ENCODE peak calls at places on chromosomes 7 and 10, in ten cellular contexts. C, F, V, Q, M, X, E, Z, I and U are unnamed samples.

GRCh38 chr10:36181421-36181820 is 539.3 kb upstream of the FZD8 start:
- DNase-seq in V (no peak), Q (no peak), I (no peak), E (no peak), M (no peak), F (no peak), Z (no peak), C (no peak), X (no peak), U (no peak)

GRCh38 chr10:60312818-60313588 is 76.7 kb downstream of the ANK3 start:
- DNase-seq in F (no peak), E (no peak), X (no peak), V (no peak), C (no peak), M (no peak), Z (no peak), Q (no peak), I (no peak), U (no peak)

GRCh38 chr7:82343-83155 is 109.8 kb upstream of the FAM20C start:
- DNase-seq in Z (peak), X (peak), V (peak), M (no peak), Q (no peak), C (no peak), F (peak), I (no peak), E (no peak), U (peak)

GRCh38 chr7:131011437-131011752 is 277.4 kb upstream of the KLF14 start:
- DNase-seq in Z (no peak), V (no peak), C (no peak), M (no peak), F (no peak), Q (peak), E (no peak), X (no peak), I (no peak), U (no peak)

GRCh38 chr10:99431190-99431549 is 746 bp upstream of the GOT1 start:
- DNase-seq in E (peak), I (no peak), Q (peak), M (peak), X (peak), F (peak), C (peak), V (peak), Z (peak), U (peak)

GRCh38 chr10:4431114-4431862 is 394.7 kb upstream of the AKR1E2 start:
- DNase-seq in M (no peak), E (no peak), Z (no peak), F (no peak), I (no peak), Q (no peak), V (no peak), C (no peak), X (no peak), U (no peak)

GRCh38 chr10:48456361-48456804 is 148.5 kb downstream of the ARHGAP22 start:
- DNase-seq in C (peak), Q (peak), F (no peak), E (peak), I (no peak), Z (peak), M (peak), V (peak), X (peak), U (no peak)

GRCh38 chr10:115030483-115031200 is 62.5 kb upstream of the ATRNL1 start:
- DNase-seq in F (no peak), I (no peak), E (no peak), Q (no peak), Z (no peak), X (no peak), C (no peak), V (no peak), M (no peak), U (no peak)

GRCh38 chr10:107913317-107914294 is 749.1 kb upstream of the SORCS1 start:
- DNase-seq in V (no peak), I (no peak), M (no peak), Q (no peak), F (no peak), C (no peak), E (no peak), X (no peak), Z (no peak), U (no peak)

GRCh38 chr10:129705676-129706075 is 238.6 kb downstream of the MGMT start:
- DNase-seq in M (no peak), E (no peak), C (no peak), Z (no peak), I (no peak), F (no peak), X (no peak), V (no peak), Q (no peak), U (no peak)

GRCh38 chr10:15879663-15880062 is 19.4 kb upstream of the MINDY3 start:
- DNase-seq in F (no peak), Z (no peak), I (no peak), E (no peak), X (no peak), Q (no peak), M (no peak), C (no peak), V (no peak), U (no peak)

GRCh38 chr10:117166420-117167345 is 28.6 kb upstream of the VAX1 start:
- DNase-seq in I (no peak), V (no peak), F (no peak), M (no peak), C (no peak), Z (no peak), Q (no peak), X (peak), E (no peak), U (no peak)

GRCh38 chr10:102421645-102422585 is 1.3 kb downstream of the FBXL15 start:
- DNase-seq in I (no peak), Q (peak), V (peak), F (no peak), E (peak), X (peak), C (peak), M (peak), Z (peak), U (no peak)

GRCh38 chr7:30548762-30549344 is 44.2 kb upstream of the GGCT start:
- DNase-seq in M (peak), C (peak), F (peak), V (peak), I (no peak), Z (peak), X (peak), Q (peak), E (peak), U (peak)

GRCh38 chr7:19619122-19619521 is 89.7 kb downstream of the POLR1F start:
- DNase-seq in I (no peak), M (no peak), F (no peak), Z (no peak), E (no peak), C (no peak), V (no peak), X (no peak), Q (no peak), U (no peak)

GRCh38 chr10:3828404-3829192 is 43.6 kb upstream of the KLF6 start:
- DNase-seq in F (no peak), Q (no peak), E (no peak), Z (peak), V (no peak), X (no peak), C (peak), I (no peak), M (no peak), U (peak)

GRCh38 chr10:34089294-34089693 is 725.8 kb downstream of the PARD3 start:
- DNase-seq in C (no peak), Q (no peak), E (no peak), F (no peak), Z (no peak), X (no peak), I (no peak), M (no peak), V (no peak), U (no peak)

GRCh38 chr7:39130304-39130703 is 152.6 kb downstream of the POU6F2 start:
- DNase-seq in Q (no peak), E (no peak), F (no peak), I (no peak), M (no peak), X (no peak), C (no peak), V (no peak), Z (no peak), U (no peak)

GRCh38 chr7:154627571-154628290 is 375.2 kb downstream of the PAXIP1 start:
- DNase-seq in F (no peak), Z (no peak), I (no peak), M (no peak), V (no peak), E (no peak), Q (no peak), X (no peak), C (no peak), U (no peak)

GRCh38 chr7:104803931-104804330 is 210.1 kb upstream of the KMT2E start:
- DNase-seq in C (no peak), I (no peak), Q (no peak), M (no peak), X (no peak), F (no peak), Z (no peak), V (no peak), E (no peak), U (no peak)

GRCh38 chr7:148747274-148747673 is 48.6 kb downstream of the CUL1 start:
- DNase-seq in I (no peak), Q (no peak), Z (no peak), C (no peak), X (no peak), E (no peak), V (no peak), F (no peak), M (no peak), U (no peak)

GRCh38 chr10:67853512-67853911 is 15.5 kb upstream of the DNAJC12 start:
- DNase-seq in I (no peak), C (no peak), V (no peak), E (no peak), X (no peak), F (no peak), Z (no peak), Q (no peak), M (no peak), U (no peak)

GRCh38 chr7:106568680-106569499 is 92.1 kb downstream of the CCDC71L start:
- DNase-seq in V (no peak), F (peak), I (no peak), Q (no peak), E (no peak), M (no peak), Z (no peak), X (peak), C (no peak), U (no peak)
- TF ChIP-seq POLR2A in V (no peak), F (no peak), I (no peak), Q (peak), E (no peak), M (no peak), Z (no peak), X (no peak), C (no peak), U (no peak)

GRCh38 chr7:107564553-107565298 is 955 bp downstream of the DUS4L start:
- DNase-seq in V (no peak), Q (no peak), E (no peak), Z (no peak), C (no peak), X (no peak), M (no peak), I (no peak), F (no peak), U (no peak)

GRCh38 chr7:107563072-107563760 is 504 bp downstream of the COG5 start:
- DNase-seq in Q (no peak), M (no peak), C (no peak), X (peak), Z (no peak), I (peak), V (peak), E (no peak), F (no peak), U (no peak)

GRCh38 chr7:107559864-107560263 is 3.9 kb downstream of the COG5 start:
- DNase-seq in Z (no peak), I (no peak), M (no peak), V (no peak), E (no peak), F (no peak), C (no peak), X (no peak), Q (no peak), U (no peak)

GRCh38 chr7:107560898-107561516 is 2.7 kb downstream of the COG5 start:
- DNase-seq in E (no peak), F (no peak), V (no peak), C (no peak), Z (no peak), Q (no peak), M (no peak), I (no peak), X (no peak), U (no peak)

GRCh38 chr7:107563761-107564552 is at the start of the genes COG5 and DUS4L:
- DNase-seq in E (peak), X (peak), C (peak), F (peak), Z (peak), V (peak), Q (peak), M (peak), I (peak), U (peak)
- TF ChIP-seq POLR2A in E (peak), X (peak), C (peak), F (peak), Z (no peak), V (no peak), Q (peak), M (no peak), I (peak), U (peak)

DNA sequence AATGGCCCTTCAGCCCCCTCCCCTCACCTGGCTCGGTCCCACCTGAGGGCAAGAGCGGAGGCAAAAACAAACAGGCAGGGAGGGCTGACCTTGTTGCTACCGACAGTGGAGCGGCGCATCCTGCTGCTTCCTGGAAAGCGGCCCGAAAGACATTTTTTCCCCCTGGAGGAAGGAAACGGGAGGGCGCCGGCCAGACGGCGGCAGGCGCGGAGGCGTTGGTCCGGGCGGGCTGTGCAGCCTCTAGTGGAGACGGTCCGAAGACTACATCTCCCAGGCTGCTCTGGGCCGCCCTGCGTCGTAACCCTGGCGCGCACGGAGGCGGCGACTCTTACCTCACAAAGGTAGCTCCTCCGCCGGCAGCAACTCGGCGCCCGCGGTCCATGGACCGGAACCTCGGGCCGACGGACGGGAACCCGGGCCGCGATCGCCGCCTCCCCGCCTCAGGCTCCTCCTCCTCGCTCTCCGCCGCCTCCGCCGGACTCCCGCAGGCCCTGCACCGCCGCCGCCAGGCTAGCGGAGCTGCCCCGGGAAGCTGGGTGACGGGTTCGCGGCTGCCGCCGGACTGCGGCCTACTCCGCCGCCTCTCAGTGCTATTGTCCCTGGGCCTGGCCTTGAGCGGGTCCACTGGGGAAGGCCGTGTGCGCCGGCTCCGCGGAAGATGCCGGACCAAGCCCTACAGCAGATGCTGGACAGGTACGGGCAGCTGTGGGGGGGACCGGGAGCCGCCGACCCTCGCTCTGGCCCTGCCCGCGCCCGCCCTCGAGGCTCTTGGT is at the start of the genes CPEB3 and MARCHF5:
- DNase-seq in F (peak), E (peak), C (peak), M (peak), V (peak), Z (peak), I (peak), Q (peak), X (peak), U (peak)
- TF ChIP-seq POLR2A in F (peak), E (peak), C (peak), M (no peak), V (no peak), Z (peak), I (no peak), Q (peak), X (peak), U (peak)

GRCh38 chr10:96124230-96125141 is 5.6 kb upstream of the ZNF518A start:
- DNase-seq in Q (peak), V (peak), C (no peak), X (peak), F (no peak), M (no peak), E (no peak), I (no peak), Z (no peak), U (no peak)

GRCh38 chr10:96133135-96133534 is 3.0 kb downstream of the ZNF518A start:
- DNase-seq in Q (no peak), F (no peak), X (no peak), Z (no peak), E (no peak), V (no peak), M (no peak), I (no peak), C (no peak), U (no peak)

GRCh38 chr10:96125142-96125515 is 5.0 kb upstream of the ZNF518A start:
- DNase-seq in Z (no peak), C (no peak), X (no peak), V (no peak), I (no peak), M (no peak), F (no peak), Q (no peak), E (no peak), U (no peak)

GRCh38 chr10:96130326-96130758 is 245 bp downstream of the ZNF518A start:
- DNase-seq in Q (peak), F (peak), I (peak), M (peak), V (peak), X (peak), E (no peak), Z (peak), C (peak), U (no peak)

DNA sequence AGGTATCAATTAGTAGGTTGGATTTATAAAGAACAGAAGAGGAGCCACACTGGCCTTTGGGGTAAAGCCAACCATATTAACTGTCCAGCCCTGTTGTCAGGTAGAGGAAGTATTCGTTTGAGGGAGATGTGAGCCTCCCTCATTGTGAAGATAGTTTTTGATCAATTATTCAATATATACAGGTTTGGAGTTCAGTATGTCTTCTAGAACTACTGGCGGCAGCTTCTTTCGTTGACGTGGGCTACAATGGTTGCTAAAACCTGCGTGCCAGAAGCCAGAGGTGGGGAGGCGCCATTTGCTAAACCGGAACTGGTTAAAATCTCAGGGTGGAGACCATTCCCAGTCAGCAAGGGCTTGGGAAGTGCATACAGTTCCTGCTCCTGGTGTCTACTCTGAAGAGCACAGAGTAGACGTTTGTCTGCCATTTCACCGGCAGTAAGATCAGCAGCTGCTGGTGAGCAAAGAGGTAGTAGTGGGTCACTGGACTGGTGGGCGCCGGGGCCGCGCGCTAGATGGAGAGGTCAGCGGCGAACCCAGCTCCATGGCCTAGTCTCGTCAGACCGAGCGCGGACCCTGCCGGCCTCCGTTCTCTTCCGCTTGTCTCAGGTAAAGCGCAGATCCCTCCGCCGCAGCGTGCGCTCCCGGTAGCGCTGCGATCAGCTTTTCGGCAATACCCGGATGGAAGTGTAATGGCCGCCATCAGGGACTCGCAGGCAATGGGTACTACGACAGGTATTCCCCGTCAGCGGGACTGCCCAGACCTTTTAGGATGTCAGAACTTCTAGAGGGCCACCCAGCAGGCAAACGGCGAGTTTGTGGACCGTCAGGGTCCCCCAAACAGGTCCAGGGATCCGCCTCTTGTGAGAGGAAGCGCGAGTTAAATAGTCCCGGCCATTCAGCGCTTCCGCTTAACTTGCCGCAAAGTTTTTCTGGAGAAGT is at the start of gene ZNF518A:
- DNase-seq in M (peak), I (peak), X (peak), C (peak), Q (peak), Z (peak), F (peak), V (peak), E (peak), U (peak)
- TF ChIP-seq POLR2A in M (no peak), I (peak), X (peak), C (peak), Q (peak), Z (no peak), F (no peak), V (no peak), E (peak), U (no peak)

DNA sequence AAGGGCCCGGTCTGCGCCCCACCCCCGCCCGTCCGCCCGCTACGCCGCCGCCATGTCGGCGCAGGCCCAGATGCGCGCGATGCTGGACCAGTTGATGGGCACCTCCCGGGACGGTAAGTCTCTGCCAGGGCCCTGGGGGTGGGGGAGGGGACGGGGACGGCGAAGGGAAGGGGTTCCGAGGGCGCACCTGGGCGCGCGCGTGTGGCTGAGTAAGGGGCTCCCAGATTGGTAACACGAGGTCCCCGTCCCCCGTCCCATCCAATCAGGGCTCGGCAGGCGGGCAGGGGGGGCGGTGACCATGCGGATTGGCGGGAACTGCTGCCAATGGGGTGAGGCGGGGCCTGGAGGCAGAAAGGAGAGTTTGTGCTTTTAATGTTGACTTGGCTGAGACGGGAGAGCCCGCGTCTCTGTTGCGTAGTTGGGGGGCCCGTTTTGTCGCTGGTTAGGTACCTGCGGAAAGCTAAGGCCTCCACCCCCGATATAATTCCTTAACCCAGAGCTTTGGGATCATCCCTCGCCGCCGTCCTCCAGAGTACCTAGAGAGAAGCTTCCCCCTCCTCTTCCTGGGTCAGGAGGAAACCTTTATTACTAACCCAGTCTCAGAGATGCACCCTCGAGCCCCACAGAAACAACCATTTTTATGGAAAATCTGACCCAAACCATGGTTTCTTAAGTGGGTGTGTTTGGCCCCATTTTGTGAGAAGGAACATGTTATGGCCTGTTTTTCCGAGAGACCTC is 685 bp downstream of the LUC7L2 start:
- DNase-seq in F (peak), C (peak), X (peak), M (peak), I (peak), V (peak), Z (peak), E (peak), Q (peak), U (peak)
- TF ChIP-seq POLR2A in F (peak), C (peak), X (no peak), M (no peak), I (peak), V (peak), Z (peak), E (no peak), Q (peak), U (peak)